ENCODE peak calls at places on chromosome 18, in ten cellular contexts. One of them, this sample, is unnamed.

GRCh38 chr18:52060612-52061259 is 279.3 kb upstream of the DCC start:
- DNase-seq in NCI-H1417: no peak
- DNase-seq in hepatocyte: no peak
- DNase-seq in heart left ventricle: no peak
- DNase-seq in AG08396: no peak
- DNase-seq in SK-MEL-5: no peak
- DNase-seq in NCI-H1092 treated with DMSO at 0.1 percent for 48 hours: peak; percentile 7
- DNase-seq in MCF 10A: no peak
- DNase-seq in MV-4-11: no peak
- DNase-seq in naive B cell: no peak
- DNase-seq in this sample: no peak

GRCh38 chr18:8389391-8390340 is 219.6 kb upstream of the RAB12 start:
- DNase-seq in hepatocyte: peak; percentile 82
- DNase-seq in MCF 10A: peak; percentile 77
- DNase-seq in naive B cell: no peak
- DNase-seq in heart left ventricle: peak; percentile 65
- DNase-seq in MV-4-11: no peak
- DNase-seq in SK-MEL-5: peak; percentile 85
- DNase-seq in NCI-H1417: peak; percentile 68
- DNase-seq in AG08396: peak; percentile 78
- DNase-seq in NCI-H1092 treated with DMSO at 0.1 percent for 48 hours: peak; percentile 45
- DNase-seq in this sample: no peak

GRCh38 chr18:13165636-13166423 is 52.7 kb upstream of the LDLRAD4 start:
- DNase-seq in SK-MEL-5: no peak
- DNase-seq in naive B cell: no peak
- DNase-seq in MV-4-11: no peak
- DNase-seq in AG08396: no peak
- DNase-seq in NCI-H1092 treated with DMSO at 0.1 percent for 48 hours: peak; percentile 1
- DNase-seq in heart left ventricle: no peak
- DNase-seq in MCF 10A: no peak
- DNase-seq in hepatocyte: no peak
- DNase-seq in NCI-H1417: peak; percentile 85
- DNase-seq in this sample: no peak

GRCh38 chr18:35005963-35006577 is 35.1 kb upstream of the MAPRE2 start:
- DNase-seq in MV-4-11: peak; percentile 63
- DNase-seq in AG08396: peak; percentile 52
- DNase-seq in SK-MEL-5: peak; percentile 84
- DNase-seq in NCI-H1417: peak; percentile 73
- DNase-seq in hepatocyte: peak; percentile 70
- DNase-seq in naive B cell: peak; percentile 51
- DNase-seq in heart left ventricle: no peak
- DNase-seq in MCF 10A: peak; percentile 71
- DNase-seq in NCI-H1092 treated with DMSO at 0.1 percent for 48 hours: peak; percentile 68
- DNase-seq in this sample: peak; percentile 44

GRCh38 chr18:70426818-70427217 is 138.0 kb downstream of the SOCS6 start:
- DNase-seq in SK-MEL-5: no peak
- DNase-seq in MV-4-11: no peak
- DNase-seq in AG08396: no peak
- DNase-seq in naive B cell: no peak
- DNase-seq in NCI-H1417: no peak
- DNase-seq in MCF 10A: no peak
- DNase-seq in NCI-H1092 treated with DMSO at 0.1 percent for 48 hours: no peak
- DNase-seq in hepatocyte: no peak
- DNase-seq in heart left ventricle: no peak
- DNase-seq in this sample: no peak

GRCh38 chr18:59437851-59438250 is 78.8 kb upstream of the LMAN1 start:
- DNase-seq in MV-4-11: no peak
- DNase-seq in SK-MEL-5: no peak
- DNase-seq in AG08396: no peak
- DNase-seq in naive B cell: no peak
- DNase-seq in MCF 10A: no peak
- DNase-seq in NCI-H1092 treated with DMSO at 0.1 percent for 48 hours: no peak
- DNase-seq in heart left ventricle: no peak
- DNase-seq in hepatocyte: no peak
- DNase-seq in NCI-H1417: no peak
- DNase-seq in this sample: no peak

GRCh38 chr18:24658302-24658701 is 197.9 kb downstream of the HRH4 start:
- DNase-seq in MV-4-11: no peak
- DNase-seq in heart left ventricle: no peak
- DNase-seq in AG08396: no peak
- DNase-seq in NCI-H1417: no peak
- DNase-seq in SK-MEL-5: no peak
- DNase-seq in hepatocyte: no peak
- DNase-seq in naive B cell: no peak
- DNase-seq in NCI-H1092 treated with DMSO at 0.1 percent for 48 hours: no peak
- DNase-seq in MCF 10A: no peak
- DNase-seq in this sample: no peak

GRCh38 chr18:55927831-55928230 is 339.8 kb upstream of the TCF4 start:
- DNase-seq in MCF 10A: peak; percentile 12
- DNase-seq in SK-MEL-5: no peak
- DNase-seq in NCI-H1417: no peak
- DNase-seq in NCI-H1092 treated with DMSO at 0.1 percent for 48 hours: no peak
- DNase-seq in MV-4-11: peak; percentile 87
- DNase-seq in AG08396: peak; percentile 9
- DNase-seq in heart left ventricle: no peak
- DNase-seq in hepatocyte: no peak
- DNase-seq in naive B cell: no peak
- DNase-seq in this sample: no peak

GRCh38 chr18:37520508-37520907 is 45.1 kb downstream of the CELF4 start:
- DNase-seq in SK-MEL-5: no peak
- DNase-seq in MV-4-11: no peak
- DNase-seq in heart left ventricle: no peak
- DNase-seq in NCI-H1417: no peak
- DNase-seq in AG08396: no peak
- DNase-seq in MCF 10A: no peak
- DNase-seq in NCI-H1092 treated with DMSO at 0.1 percent for 48 hours: no peak
- DNase-seq in naive B cell: no peak
- DNase-seq in hepatocyte: no peak
- DNase-seq in this sample: no peak

GRCh38 chr18:11279461-11279860 is 130.1 kb upstream of the PIEZO2 start:
- DNase-seq in heart left ventricle: no peak
- DNase-seq in hepatocyte: no peak
- DNase-seq in NCI-H1417: no peak
- DNase-seq in MV-4-11: no peak
- DNase-seq in NCI-H1092 treated with DMSO at 0.1 percent for 48 hours: no peak
- DNase-seq in naive B cell: no peak
- DNase-seq in MCF 10A: no peak
- DNase-seq in SK-MEL-5: no peak
- DNase-seq in AG08396: no peak
- DNase-seq in this sample: no peak

GRCh38 chr18:57802166-57802868 is 798 bp downstream of the ATP8B1 start:
- DNase-seq in MCF 10A: no peak
- DNase-seq in AG08396: no peak
- DNase-seq in SK-MEL-5: no peak
- DNase-seq in NCI-H1417: no peak
- DNase-seq in hepatocyte: no peak
- DNase-seq in naive B cell: peak; percentile 3
- DNase-seq in MV-4-11: no peak
- DNase-seq in heart left ventricle: no peak
- DNase-seq in NCI-H1092 treated with DMSO at 0.1 percent for 48 hours: no peak
- DNase-seq in this sample: no peak

GRCh38 chr18:40866013-40866644 is 1088.9 kb upstream of the PIK3C3 start:
- DNase-seq in MV-4-11: peak; percentile 11
- DNase-seq in hepatocyte: peak; percentile 4
- DNase-seq in naive B cell: no peak
- DNase-seq in MCF 10A: peak; percentile 47
- DNase-seq in NCI-H1417: peak; percentile 1
- DNase-seq in heart left ventricle: no peak
- DNase-seq in AG08396: no peak
- DNase-seq in NCI-H1092 treated with DMSO at 0.1 percent for 48 hours: no peak
- DNase-seq in SK-MEL-5: peak; percentile 25
- DNase-seq in this sample: no peak

GRCh38 chr18:56083889-56084288 is 495.9 kb upstream of the TCF4 start:
- DNase-seq in heart left ventricle: no peak
- DNase-seq in AG08396: no peak
- DNase-seq in MCF 10A: no peak
- DNase-seq in naive B cell: no peak
- DNase-seq in MV-4-11: no peak
- DNase-seq in NCI-H1417: peak; percentile 12
- DNase-seq in hepatocyte: no peak
- DNase-seq in SK-MEL-5: no peak
- DNase-seq in NCI-H1092 treated with DMSO at 0.1 percent for 48 hours: no peak
- DNase-seq in this sample: no peak

GRCh38 chr18:79245517-79246001 is 150.2 kb upstream of the NFATC1 start:
- DNase-seq in AG08396: no peak
- DNase-seq in naive B cell: no peak
- DNase-seq in heart left ventricle: no peak
- DNase-seq in SK-MEL-5: peak; percentile 81
- DNase-seq in MV-4-11: no peak
- DNase-seq in NCI-H1092 treated with DMSO at 0.1 percent for 48 hours: no peak
- DNase-seq in MCF 10A: peak; percentile 86
- DNase-seq in hepatocyte: no peak
- DNase-seq in NCI-H1417: no peak
- DNase-seq in this sample: no peak

GRCh38 chr18:40365526-40365925 is 1589.5 kb upstream of the PIK3C3 start:
- DNase-seq in naive B cell: no peak
- DNase-seq in hepatocyte: no peak
- DNase-seq in SK-MEL-5: no peak
- DNase-seq in MCF 10A: peak; percentile 25
- DNase-seq in AG08396: no peak
- DNase-seq in NCI-H1417: no peak
- DNase-seq in heart left ventricle: no peak
- DNase-seq in NCI-H1092 treated with DMSO at 0.1 percent for 48 hours: no peak
- DNase-seq in MV-4-11: peak; percentile 17
- DNase-seq in this sample: no peak

GRCh38 chr18:55031576-55031975 is 72.3 kb upstream of the CCDC68 start:
- DNase-seq in NCI-H1092 treated with DMSO at 0.1 percent for 48 hours: no peak
- DNase-seq in MV-4-11: no peak
- DNase-seq in MCF 10A: no peak
- DNase-seq in NCI-H1417: no peak
- DNase-seq in SK-MEL-5: no peak
- DNase-seq in naive B cell: no peak
- DNase-seq in AG08396: no peak
- DNase-seq in heart left ventricle: no peak
- DNase-seq in hepatocyte: no peak
- DNase-seq in this sample: no peak

This sample was measured in amniotic stem cell.